ENCODE peak calls at places on chromosomes 5 and 9, in six cellular contexts. Z is iPS DF 6.9, O is testis, J is uterus, X is aorta, P is breast epithelium. M is an unnamed sample. For H3K4me1, the result is how much of the 10 kb centered on the place peaks cover.

GRCh38 chr9:14865206-14865605 is 45.0 kb downstream of the FREM1 start:
- DNase-seq in P (no peak), O (no peak), X (no peak), J (no peak), Z (no peak), M (no peak)

GRCh38 chr5:2019716-2020115 is 137.0 kb upstream of the IRX4 start:
- DNase-seq in O (no peak), P (no peak), J (no peak), X (peak), Z (no peak), M (no peak)

GRCh38 chr9:19085295-19085694 is 17.4 kb downstream of the HAUS6 start:
- DNase-seq in O (no peak), Z (peak), P (no peak), X (no peak), J (no peak), M (no peak)

GRCh38 chr9:106994463-106994862 is 131.5 kb downstream of the ZNF462 start:
- DNase-seq in O (no peak), X (no peak), Z (no peak), P (no peak), J (no peak), M (no peak)

GRCh38 chr9:112041536-112042243 is 133.4 kb downstream of the SUSD1 start:
- DNase-seq in J (no peak), O (no peak), Z (peak), P (no peak), X (peak), M (no peak)

GRCh38 chr5:168991311-168991710 is 309.6 kb downstream of the SLIT3 start:
- DNase-seq in X (no peak), P (no peak), J (no peak), O (no peak), Z (no peak), M (no peak)

GRCh38 chr5:126872558-126873349 is 95.8 kb downstream of the LMNB1 start:
- DNase-seq in Z (no peak), J (no peak), O (no peak), X (no peak), P (no peak), M (no peak)

GRCh38 chr5:180056153-180056552 is 15.4 kb downstream of the RNF130 start:
- DNase-seq in J (no peak), P (no peak), Z (no peak), O (no peak), X (no peak), M (no peak)

GRCh38 chr5:10536511-10536910 is 27.4 kb upstream of the ANKRD33B start:
- DNase-seq in P (no peak), X (no peak), J (no peak), O (no peak), Z (no peak), M (no peak)

GRCh38 chr5:5009240-5009639 is 130.9 kb upstream of the ADAMTS16 start:
- DNase-seq in O (no peak), P (no peak), X (no peak), Z (no peak), J (no peak), M (no peak)

GRCh38 chr5:37435261-37435660 is 56.1 kb downstream of the WDR70 start:
- DNase-seq in P (no peak), J (no peak), Z (no peak), X (no peak), O (no peak), M (no peak)

GRCh38 chr5:68962632-68963484 is 131.0 kb upstream of the SLC30A5 start:
- DNase-seq in J (peak), P (peak), X (peak), O (peak), Z (peak), M (peak)

GRCh38 chr9:15373201-15373530 is 49.5 kb upstream of the SNAPC3 start:
- DNase-seq in J (no peak), X (no peak), O (no peak), Z (no peak), P (no peak), M (no peak)

GRCh38 chr9:134217431-134218210 is 53.3 kb upstream of the RNU6ATAC start:
- DNase-seq in P (no peak), Z (peak), X (peak), O (no peak), J (no peak), M (peak)

GRCh38 chr9:126534431-126535186 is 79.1 kb upstream of the LMX1B start:
- DNase-seq in X (no peak), O (no peak), P (no peak), J (no peak), Z (no peak), M (no peak)

GRCh38 chr9:106287108-106287631 is 575.8 kb upstream of the ZNF462 start:
- DNase-seq in J (peak), X (no peak), O (peak), P (no peak), Z (no peak), M (peak)

GRCh38 chr9:31587176-31587575 is 797.3 kb upstream of the ACO1 start:
- DNase-seq in J (no peak), Z (no peak), O (no peak), X (no peak), P (no peak), M (no peak)

GRCh38 chr5:78689893-78690592 is 41.5 kb upstream of the LHFPL2 start:
- DNase-seq in X (no peak), P (no peak), J (no peak), Z (no peak), O (no peak), M (no peak)

GRCh38 chr5:143707797-143708196 is 104.2 kb upstream of the HMHB1 start:
- DNase-seq in X (no peak), J (no peak), Z (no peak), O (no peak), P (no peak), M (no peak)

GRCh38 chr9:4113711-4114110 is 186.2 kb downstream of the GLIS3 start:
- DNase-seq in O (no peak), X (no peak), Z (no peak), P (no peak), J (no peak), M (no peak)

GRCh38 chr9:4111233-4112000 is 188.5 kb downstream of the GLIS3 start:
- DNase-seq in Z (no peak), P (no peak), X (no peak), O (no peak), J (no peak), M (no peak)

GRCh38 chr9:4106744-4107143 is 193.1 kb downstream of the GLIS3 start:
- DNase-seq in J (no peak), X (no peak), P (no peak), Z (no peak), O (no peak), M (no peak)

GRCh38 chr9:4108708-4109444 is 191.0 kb downstream of the GLIS3 start:
- DNase-seq in Z (no peak), J (no peak), O (no peak), X (no peak), P (no peak), M (no peak)

GRCh38 chr9:4110562-4110961 is 189.3 kb downstream of the GLIS3 start:
- DNase-seq in X (no peak), P (no peak), J (no peak), O (no peak), Z (no peak), M (no peak)
- H3K4me1 ChIP-seq in X (under half), P (under half), J (under half), O (under half), Z (under half), M (under half)

GRCh38 chr9:94872921-94873511 is 146.5 kb downstream of the AOPEP start:
- DNase-seq in Z (no peak), X (no peak), J (peak), O (no peak), P (no peak), M (no peak)
- H3K4me1 ChIP-seq in Z (under half), X (under half), J (under half), O (under half), P (under half), M (half or more)

GRCh38 chr5:55634204-55634785 is 77.8 kb downstream of the SLC38A9 start:
- DNase-seq in P (no peak), O (peak), J (peak), X (no peak), Z (no peak), M (no peak)
- H3K4me1 ChIP-seq in P (under half), O (under half), J (under half), X (under half), Z (under half), M (under half)

DNA sequence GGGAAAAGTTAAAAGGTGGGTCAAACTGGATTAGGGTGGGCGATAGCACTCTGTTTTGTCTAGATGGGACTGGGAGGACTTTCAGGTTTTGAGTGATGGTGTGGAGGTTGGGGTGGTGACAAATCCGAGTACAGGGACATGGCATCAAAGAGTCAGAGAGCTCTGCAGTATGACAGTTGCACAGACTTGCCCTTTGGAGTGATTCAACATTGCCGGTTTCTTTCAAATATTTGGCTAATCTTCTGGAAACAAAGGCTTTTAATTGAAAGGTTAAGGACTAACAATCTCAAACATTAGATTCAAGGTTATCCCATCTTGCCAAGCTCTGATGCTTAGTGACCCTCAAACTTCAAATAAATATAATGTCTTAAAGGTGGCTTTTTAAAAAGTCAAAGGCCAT is 11.8 kb downstream of the DAB2 start:
- DNase-seq in J (no peak), O (no peak), P (no peak), X (no peak), Z (no peak), M (no peak)
- H3K4me1 ChIP-seq in J (under half), O (under half), P (under half), X (under half), Z (under half), M (under half)

GRCh38 chr5:61277190-61277589 is 54.9 kb upstream of the ZSWIM6 start:
- DNase-seq in P (no peak), O (no peak), J (no peak), Z (no peak), X (no peak), M (no peak)
- H3K4me1 ChIP-seq in P (under half), O (under half), J (under half), Z (under half), X (under half), M (under half)

GRCh38 chr5:351084-351910 is 29.8 kb downstream of the AHRR start:
- DNase-seq in J (no peak), P (no peak), Z (no peak), X (no peak), O (peak), M (no peak)
- H3K4me1 ChIP-seq in J (under half), P (under half), Z (under half), X (under half), O (under half), M (under half)

DNA sequence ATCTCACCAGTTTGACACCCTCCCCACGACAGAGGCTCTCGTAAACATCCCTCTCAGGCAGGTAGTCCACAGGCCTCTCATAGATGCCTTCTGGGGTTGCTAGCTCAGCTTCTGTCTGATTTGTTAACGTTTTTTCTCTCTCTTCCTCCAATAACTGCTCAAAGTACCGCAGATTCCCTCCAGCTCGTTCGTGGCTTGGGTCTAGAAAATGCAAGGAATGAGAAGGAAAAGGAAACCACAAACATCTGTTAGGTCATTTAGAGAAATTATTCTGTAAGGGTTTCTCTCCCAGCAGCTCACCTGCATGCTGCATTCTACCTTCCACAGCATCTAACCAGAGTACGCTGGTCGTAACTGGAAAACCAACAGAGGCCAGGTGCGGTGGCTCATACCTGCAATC is 18.5 kb downstream of the P4HA2 start:
- DNase-seq in P (no peak), O (no peak), J (no peak), Z (no peak), X (no peak), M (no peak)
- H3K4me1 ChIP-seq in P (under half), O (under half), J (under half), Z (under half), X (under half), M (under half)

GRCh38 chr9:6195714-6196360 is 19.8 kb upstream of the IL33 start:
- DNase-seq in O (no peak), Z (no peak), X (no peak), J (no peak), P (no peak), M (no peak)

GRCh38 chr9:6198251-6198650 is 17.4 kb upstream of the IL33 start:
- DNase-seq in Z (no peak), X (no peak), P (no peak), O (no peak), J (no peak), M (no peak)

GRCh38 chr9:6197330-6197729 is 18.3 kb upstream of the IL33 start:
- DNase-seq in P (no peak), Z (peak), J (no peak), O (no peak), X (no peak), M (peak)

GRCh38 chr9:6194934-6195333 is 20.7 kb upstream of the IL33 start:
- DNase-seq in P (no peak), X (no peak), Z (no peak), O (no peak), J (no peak), M (peak)

GRCh38 chr9:6199596-6199995 is 16.0 kb upstream of the IL33 start:
- DNase-seq in J (no peak), Z (no peak), X (no peak), P (no peak), O (no peak), M (no peak)
- H3K4me1 ChIP-seq in J (under half), Z (under half), X (under half), P (under half), O (under half), M (under half)